ENCODE peak calls at places on chromosomes 4 and X, in four cellular contexts. One of them, this sample, is unnamed.

GRCh38 chr4:102553982-102554381 is 52.8 kb downstream of the NFKB1 start:
- DNase-seq in stimulated activated CD4-positive, alpha-beta T cell treated with anti-CD3 and anti-CD28 coated beads, TNF-alpha, amount 100 ng/mL, for 24 hours: no peak
- DNase-seq in Right ventricle myocardium superior: no peak
- DNase-seq in cerebellar cortex: no peak
- DNase-seq in this sample: no peak

GRCh38 chr4:113607998-113608397 is 153.5 kb downstream of the CAMK2D start:
- DNase-seq in Right ventricle myocardium superior: no peak
- DNase-seq in cerebellar cortex: no peak
- DNase-seq in stimulated activated CD4-positive, alpha-beta T cell treated with anti-CD3 and anti-CD28 coated beads, TNF-alpha, amount 100 ng/mL, for 24 hours: no peak
- DNase-seq in this sample: no peak

GRCh38 chr4:38162240-38162784 is 202.1 kb downstream of the PTTG2 start:
- DNase-seq in cerebellar cortex: no peak
- DNase-seq in Right ventricle myocardium superior: no peak
- DNase-seq in stimulated activated CD4-positive, alpha-beta T cell treated with anti-CD3 and anti-CD28 coated beads, TNF-alpha, amount 100 ng/mL, for 24 hours: no peak
- DNase-seq in this sample: no peak

GRCh38 chr4:141132689-141133145 is 552 bp downstream of the RNF150 start:
- DNase-seq in stimulated activated CD4-positive, alpha-beta T cell treated with anti-CD3 and anti-CD28 coated beads, TNF-alpha, amount 100 ng/mL, for 24 hours: peak; percentile 7
- DNase-seq in Right ventricle myocardium superior: peak; percentile 52
- DNase-seq in cerebellar cortex: peak; percentile 43
- DNase-seq in this sample: peak; percentile 67

GRCh38 chrX:19886888-19887531 is 390 bp downstream of the SH3KBP1 start:
- DNase-seq in stimulated activated CD4-positive, alpha-beta T cell treated with anti-CD3 and anti-CD28 coated beads, TNF-alpha, amount 100 ng/mL, for 24 hours: no peak
- DNase-seq in cerebellar cortex: no peak
- DNase-seq in Right ventricle myocardium superior: peak; percentile 47
- DNase-seq in this sample: peak; percentile 63

GRCh38 chr4:140789752-140790151 is 33.6 kb upstream of the TBC1D9 start:
- DNase-seq in stimulated activated CD4-positive, alpha-beta T cell treated with anti-CD3 and anti-CD28 coated beads, TNF-alpha, amount 100 ng/mL, for 24 hours: no peak
- DNase-seq in cerebellar cortex: no peak
- DNase-seq in Right ventricle myocardium superior: no peak
- DNase-seq in this sample: no peak

GRCh38 chrX:21408324-21408723 is 34.1 kb downstream of the CNKSR2 start:
- DNase-seq in cerebellar cortex: no peak
- DNase-seq in Right ventricle myocardium superior: no peak
- DNase-seq in stimulated activated CD4-positive, alpha-beta T cell treated with anti-CD3 and anti-CD28 coated beads, TNF-alpha, amount 100 ng/mL, for 24 hours: no peak
- DNase-seq in this sample: no peak

GRCh38 chr4:76283900-76284299 is 22.6 kb upstream of the STBD1 start:
- DNase-seq in stimulated activated CD4-positive, alpha-beta T cell treated with anti-CD3 and anti-CD28 coated beads, TNF-alpha, amount 100 ng/mL, for 24 hours: no peak
- DNase-seq in Right ventricle myocardium superior: no peak
- DNase-seq in cerebellar cortex: no peak
- DNase-seq in this sample: no peak

GRCh38 chrX:99798951-99799350 is 611.1 kb downstream of the PCDH19 start:
- DNase-seq in stimulated activated CD4-positive, alpha-beta T cell treated with anti-CD3 and anti-CD28 coated beads, TNF-alpha, amount 100 ng/mL, for 24 hours: no peak
- DNase-seq in Right ventricle myocardium superior: no peak
- DNase-seq in cerebellar cortex: no peak
- DNase-seq in this sample: no peak

GRCh38 chr4:87975466-87975865 is at the start of gene SPP1:
- DNase-seq in stimulated activated CD4-positive, alpha-beta T cell treated with anti-CD3 and anti-CD28 coated beads, TNF-alpha, amount 100 ng/mL, for 24 hours: peak; percentile 6
- DNase-seq in cerebellar cortex: peak; percentile 66
- DNase-seq in Right ventricle myocardium superior: no peak
- DNase-seq in this sample: no peak

GRCh38 chr4:103718993-103719319 is 829 bp downstream of the TACR3 start:
- DNase-seq in Right ventricle myocardium superior: no peak
- DNase-seq in stimulated activated CD4-positive, alpha-beta T cell treated with anti-CD3 and anti-CD28 coated beads, TNF-alpha, amount 100 ng/mL, for 24 hours: no peak
- DNase-seq in cerebellar cortex: no peak
- DNase-seq in this sample: no peak

GRCh38 chr4:121182296-121182695 is 18.2 kb upstream of the TNIP3 start:
- DNase-seq in Right ventricle myocardium superior: no peak
- DNase-seq in cerebellar cortex: no peak
- DNase-seq in stimulated activated CD4-positive, alpha-beta T cell treated with anti-CD3 and anti-CD28 coated beads, TNF-alpha, amount 100 ng/mL, for 24 hours: no peak
- DNase-seq in this sample: no peak

This sample was measured in aorta.